ENCODE peak calls at places on chromosomes 3 and 15, in five cellular contexts. O is skeletal muscle cell, Z is GM12864, H is astrocyte of the spinal cord, G is GM23338. N is an unnamed sample.

GRCh38 chr15:63323798-63324651 is 46.6 kb downstream of the APH1B start:
- DNase-seq in H (no peak), G (no peak), Z (no peak), O (no peak), N (no peak)

GRCh38 chr3:13559751-13560540 is 11.0 kb downstream of the FBLN2 start:
- DNase-seq in O (no peak), Z (no peak), G (no peak), H (no peak), N (no peak)

GRCh38 chr15:48470096-48470495 is 138.9 kb downstream of the DUT start:
- DNase-seq in O (no peak), Z (no peak), G (no peak), H (no peak), N (no peak)

GRCh38 chr15:84750583-84751092 is 2.2 kb downstream of the ZNF592 start:
- DNase-seq in O (no peak), Z (no peak), H (no peak), G (no peak), N (no peak)

GRCh38 chr3:98914210-98915080 is 12.9 kb upstream of the DCBLD2 start:
- DNase-seq in Z (no peak), H (peak), O (no peak), G (no peak), N (no peak)

GRCh38 chr3:194577985-194578905 is 55.0 kb downstream of the TMEM44 start:
- DNase-seq in O (peak), H (peak), Z (no peak), G (no peak), N (no peak)

GRCh38 chr3:9736831-9737230 is 5.3 kb downstream of the BRPF1 start:
- DNase-seq in Z (no peak), O (no peak), H (no peak), G (no peak), N (no peak)

GRCh38 chr3:8846176-8846575 is 76.8 kb upstream of the OXTR start:
- DNase-seq in Z (no peak), H (no peak), O (no peak), G (no peak), N (no peak)

GRCh38 chr3:57946970-57947381 is 61.2 kb upstream of the FLNB start:
- DNase-seq in Z (no peak), H (no peak), O (no peak), G (no peak), N (no peak)

GRCh38 chr15:101118615-101119014 is 133.2 kb downstream of the CHSY1 start:
- DNase-seq in O (no peak), Z (no peak), H (no peak), G (peak), N (peak)

GRCh38 chr3:57287205-57287604 is 5.3 kb downstream of the ASB14 start:
- DNase-seq in H (no peak), Z (no peak), O (no peak), G (no peak), N (no peak)

DNA sequence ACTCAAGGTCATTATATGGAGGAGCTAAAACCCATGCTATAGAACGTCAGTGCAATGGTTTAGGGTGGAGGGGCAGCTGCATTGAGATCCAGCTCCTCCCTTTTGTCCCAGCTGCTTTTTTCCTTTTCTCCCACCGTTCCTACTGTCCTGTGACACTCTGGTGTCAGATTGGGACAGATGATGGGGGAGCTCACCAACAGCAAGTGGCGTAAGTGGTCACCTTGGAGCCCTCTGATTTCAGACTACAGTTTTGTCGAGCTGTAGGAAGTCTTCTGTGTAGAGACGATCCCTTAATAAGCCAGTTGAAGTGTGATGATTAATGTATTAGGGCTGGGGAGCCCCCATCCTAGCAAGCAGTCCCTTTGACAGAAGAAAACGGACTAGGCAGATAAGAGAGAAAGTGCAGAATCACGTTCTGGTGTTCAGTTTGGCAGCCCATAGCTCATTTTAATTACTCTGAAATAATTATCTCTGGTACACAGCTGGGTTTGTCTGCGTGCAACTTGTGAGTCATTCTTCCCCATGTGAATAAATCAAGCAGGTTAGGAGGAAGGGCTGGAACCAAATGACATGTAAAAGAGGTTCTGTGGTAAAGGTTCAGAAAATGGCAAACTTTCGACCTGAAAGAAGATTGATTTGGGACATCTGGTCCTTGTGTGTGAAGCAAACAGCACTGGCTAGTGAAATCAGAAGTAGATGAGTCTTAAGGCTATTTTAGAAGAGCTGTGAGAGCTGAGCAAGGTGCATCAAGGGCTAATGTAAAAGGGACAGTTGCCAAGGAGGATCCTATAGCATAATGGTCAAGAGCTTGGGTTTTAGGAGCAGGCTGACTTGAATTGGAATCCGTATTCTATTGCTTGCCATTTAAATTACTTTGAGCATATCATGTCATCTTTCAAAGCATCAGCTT is 241.4 kb downstream of the EDEM1 start:
- DNase-seq in O (no peak), H (peak), G (no peak), Z (peak), N (no peak)
- H3K4me3 ChIP-seq in O (no peak), H (no peak), G (no peak), Z (no peak), N (no peak)

GRCh38 chr3:116441652-116442051 is 3.6 kb downstream of the LSAMP start:
- DNase-seq in G (no peak), Z (no peak), O (no peak), H (peak), N (no peak)

GRCh38 chr3:116444099-116444700 is 1.1 kb downstream of the LSAMP start:
- DNase-seq in H (peak), O (no peak), G (no peak), Z (no peak), N (no peak)

GRCh38 chr3:116442331-116443021 is 2.8 kb downstream of the LSAMP start:
- DNase-seq in H (peak), O (no peak), G (no peak), Z (no peak), N (no peak)

GRCh38 chr3:116444819-116445290 is 432 bp downstream of the LSAMP start:
- DNase-seq in O (no peak), G (peak), Z (no peak), H (no peak), N (peak)

GRCh38 chr3:116443096-116443793 is 2.0 kb downstream of the LSAMP start:
- DNase-seq in O (no peak), H (peak), Z (no peak), G (peak), N (no peak)
- H3K4me3 ChIP-seq in O (no peak), H (peak), Z (no peak), G (peak), N (no peak)

GRCh38 chr15:57780461-57780860 is 73.9 kb downstream of the POLR2M start:
- DNase-seq in G (no peak), Z (no peak), O (no peak), H (no peak), N (no peak)
- H3K4me3 ChIP-seq in G (no peak), Z (no peak), O (no peak), H (no peak), N (no peak)

DNA sequence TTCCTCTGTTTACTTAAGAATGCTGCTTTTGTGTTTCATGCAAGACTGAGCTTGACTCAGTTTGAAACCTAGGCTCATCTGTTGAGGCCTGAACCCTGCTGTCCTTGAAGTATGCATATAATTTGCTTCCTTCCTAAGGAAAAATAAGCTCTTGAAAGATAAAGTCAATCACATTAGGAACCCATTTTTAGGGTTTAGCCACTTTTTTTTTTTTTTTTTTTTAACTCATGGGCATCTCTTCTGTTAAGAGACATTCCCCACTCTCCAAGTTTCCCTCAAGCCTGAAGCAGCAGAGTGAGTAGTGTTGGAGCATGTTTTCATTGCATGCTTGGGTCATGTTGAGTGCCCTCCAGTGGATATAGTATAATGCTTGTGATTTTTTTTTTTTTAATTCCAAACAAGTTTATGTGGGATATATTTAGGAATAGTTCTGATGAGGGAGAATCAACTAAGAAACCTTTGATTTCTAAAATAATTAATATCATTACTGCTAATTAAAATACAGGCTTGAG is 3.6 kb downstream of the CTNNB1 start:
- DNase-seq in Z (no peak), O (peak), H (peak), G (peak), N (peak)
- H3K4me3 ChIP-seq in Z (no peak), O (peak), H (peak), G (peak), N (no peak)

GRCh38 chr3:129040579-129041300 is 19.8 kb upstream of the GP9 start:
- DNase-seq in Z (no peak), G (peak), H (no peak), O (no peak), N (peak)

GRCh38 chr3:129046037-129046731 is 14.4 kb upstream of the GP9 start:
- DNase-seq in O (no peak), H (no peak), G (peak), Z (no peak), N (peak)

GRCh38 chr3:129047553-129047839 is 13.1 kb upstream of the GP9 start:
- DNase-seq in H (no peak), G (no peak), O (no peak), Z (no peak), N (no peak)

GRCh38 chr3:129046732-129047552 is 13.6 kb upstream of the GP9 start:
- DNase-seq in G (no peak), Z (no peak), H (no peak), O (no peak), N (peak)

GRCh38 chr3:129045675-129046036 is 14.9 kb upstream of the GP9 start:
- DNase-seq in H (no peak), G (peak), Z (no peak), O (no peak), N (peak)
- H3K4me3 ChIP-seq in H (no peak), G (peak), Z (no peak), O (peak), N (no peak)

N was measured in H7.